ENCODE peak calls at places on chromosome 12, in four cellular contexts. One of them, this sample, is unnamed.

GRCh38 chr12:65675141-65675621 is 149.1 kb upstream of the HMGA2 start:
- DNase-seq in K562: no peak
- DNase-seq in small intestine: no peak
- DNase-seq in CD8-positive, alpha-beta memory T cell: no peak
- DNase-seq in this sample: no peak

GRCh38 chr12:15584366-15585041 is 204.7 kb downstream of the EPS8 start:
- DNase-seq in CD8-positive, alpha-beta memory T cell: no peak
- DNase-seq in K562: peak; percentile 19
- DNase-seq in small intestine: peak; percentile 57
- DNase-seq in this sample: peak; percentile 40

GRCh38 chr12:69570545-69571399 is 14.5 kb upstream of the CCT2 start:
- DNase-seq in small intestine: peak; percentile 69
- DNase-seq in CD8-positive, alpha-beta memory T cell: peak; percentile 54
- DNase-seq in K562: peak; percentile 76
- DNase-seq in this sample: no peak

GRCh38 chr12:31369712-31370521 is 44.0 kb upstream of the SINHCAF start:
- DNase-seq in small intestine: peak; percentile 69
- DNase-seq in CD8-positive, alpha-beta memory T cell: no peak
- DNase-seq in K562: no peak
- DNase-seq in this sample: no peak

GRCh38 chr12:4775936-4776335 is 55.7 kb downstream of the GALNT8 start:
- DNase-seq in small intestine: no peak
- DNase-seq in CD8-positive, alpha-beta memory T cell: no peak
- DNase-seq in K562: no peak
- DNase-seq in this sample: no peak

GRCh38 chr12:112183591-112184021 is 58.2 kb downstream of the TRAFD1 start:
- DNase-seq in small intestine: no peak
- DNase-seq in CD8-positive, alpha-beta memory T cell: no peak
- DNase-seq in K562: no peak
- DNase-seq in this sample: no peak

GRCh38 chr12:60257063-60257462 is 661.2 kb downstream of the SLC16A7 start:
- DNase-seq in small intestine: no peak
- DNase-seq in CD8-positive, alpha-beta memory T cell: no peak
- DNase-seq in K562: peak; percentile 18
- DNase-seq in this sample: no peak

GRCh38 chr12:27260746-27261145 is 16.7 kb downstream of the STK38L start:
- DNase-seq in small intestine: no peak
- DNase-seq in CD8-positive, alpha-beta memory T cell: no peak
- DNase-seq in K562: no peak
- DNase-seq in this sample: no peak

GRCh38 chr12:68352067-68352466 is 19.9 kb upstream of the MDM1 start:
- DNase-seq in K562: peak; percentile 50
- DNase-seq in CD8-positive, alpha-beta memory T cell: no peak
- DNase-seq in small intestine: no peak
- DNase-seq in this sample: no peak

GRCh38 chr12:106303202-106303820 is 778 bp downstream of the TCP11L2 start:
- DNase-seq in K562: peak; percentile 66
- DNase-seq in small intestine: peak; percentile 61
- DNase-seq in CD8-positive, alpha-beta memory T cell: peak; percentile 93
- DNase-seq in this sample: peak; percentile 99

GRCh38 chr12:109627633-109628032 is 54.0 kb downstream of the MVK start:
- DNase-seq in small intestine: no peak
- DNase-seq in K562: no peak
- DNase-seq in CD8-positive, alpha-beta memory T cell: no peak
- DNase-seq in this sample: no peak

GRCh38 chr12:131865196-131865875 is 29.1 kb upstream of the ULK1 start:
- DNase-seq in CD8-positive, alpha-beta memory T cell: no peak
- DNase-seq in small intestine: no peak
- DNase-seq in K562: no peak
- DNase-seq in this sample: no peak

GRCh38 chr12:131869871-131870418 is 24.5 kb upstream of the ULK1 start:
- DNase-seq in CD8-positive, alpha-beta memory T cell: no peak
- DNase-seq in small intestine: no peak
- DNase-seq in K562: no peak
- DNase-seq in this sample: no peak

GRCh38 chr12:131871677-131872076 is 22.7 kb upstream of the ULK1 start:
- DNase-seq in K562: no peak
- DNase-seq in CD8-positive, alpha-beta memory T cell: no peak
- DNase-seq in small intestine: no peak
- DNase-seq in this sample: no peak

GRCh38 chr12:131864469-131864868 is 30.0 kb upstream of the ULK1 start:
- DNase-seq in small intestine: no peak
- DNase-seq in CD8-positive, alpha-beta memory T cell: no peak
- DNase-seq in K562: no peak
- DNase-seq in this sample: no peak

DNA sequence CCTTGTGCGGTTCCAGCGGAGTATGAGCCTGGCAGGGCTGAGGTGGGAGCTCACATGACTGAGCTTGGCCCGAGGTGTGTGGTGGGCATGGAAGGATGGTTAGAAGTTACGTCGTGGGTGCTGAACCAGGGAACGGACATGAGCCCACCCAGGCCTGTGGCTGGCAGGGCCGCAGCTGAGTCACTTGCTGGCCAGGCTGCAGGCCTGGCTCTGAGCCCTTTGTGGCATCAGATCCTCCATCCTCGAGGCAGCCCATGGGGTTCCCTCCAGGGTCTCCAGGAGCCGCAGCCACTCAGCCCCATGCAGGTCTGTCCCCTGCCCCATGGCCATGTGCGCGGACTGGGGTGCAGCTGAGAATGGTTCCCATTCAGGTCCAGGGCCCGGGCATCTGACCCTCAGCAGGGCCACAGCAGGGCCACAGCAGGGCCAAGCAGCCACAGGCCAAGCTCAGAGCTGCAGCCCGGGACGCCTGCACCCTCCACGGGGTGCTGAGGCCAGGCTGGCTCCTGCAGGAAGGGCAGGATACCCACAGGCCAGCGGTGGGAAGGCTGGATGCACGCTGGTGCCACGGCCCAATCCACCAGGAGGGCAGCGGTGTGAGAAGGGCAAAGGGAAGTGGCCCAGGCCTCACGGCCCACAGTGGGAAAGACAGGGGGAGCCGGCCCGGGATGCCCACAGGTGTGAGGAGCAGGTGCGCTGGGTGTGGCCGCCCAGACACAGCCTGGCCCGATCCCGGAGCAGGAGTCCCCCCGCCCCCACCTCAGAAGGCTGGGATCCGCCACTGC is 26.3 kb upstream of the ULK1 start:
- DNase-seq in CD8-positive, alpha-beta memory T cell: no peak
- DNase-seq in small intestine: no peak
- DNase-seq in K562: no peak
- DNase-seq in this sample: no peak
- H3K4me1 ChIP-seq in CD8-positive, alpha-beta memory T cell: no peaks in the 10 kb centered on the region
- H3K4me1 ChIP-seq in small intestine: no peaks in the 10 kb centered on the region
- H3K4me1 ChIP-seq in K562: peaks cover 26% of the 10 kb centered on the region
- H3K4me1 ChIP-seq in this sample: no peaks in the 10 kb centered on the region

DNA sequence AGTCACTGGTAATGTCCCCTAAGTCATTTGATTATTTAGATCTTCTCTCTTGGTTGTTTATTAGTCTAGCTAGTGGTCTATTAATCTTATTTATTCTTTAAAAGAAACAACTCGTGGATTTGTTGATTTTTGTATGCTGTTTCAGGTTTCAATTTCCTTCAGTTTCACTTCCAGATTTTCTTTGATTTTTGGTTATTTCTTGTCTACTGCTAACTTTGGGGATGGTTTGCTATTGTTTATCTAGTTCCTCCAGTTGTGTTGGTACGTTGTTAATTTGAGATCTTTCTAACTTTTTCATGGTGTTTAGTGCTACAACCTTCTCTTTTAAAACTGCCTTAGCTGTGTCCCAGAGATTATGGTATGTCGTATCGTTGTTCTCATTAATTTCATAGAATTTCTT is 18.5 kb upstream of the CD69 start:
- DNase-seq in K562: no peak
- DNase-seq in small intestine: no peak
- DNase-seq in CD8-positive, alpha-beta memory T cell: no peak
- DNase-seq in this sample: no peak
- H3K27me3 ChIP-seq in K562: no peaks in the 10 kb centered on the region
- H3K27me3 ChIP-seq in small intestine: no peaks in the 10 kb centered on the region
- H3K27me3 ChIP-seq in CD8-positive, alpha-beta memory T cell: no peaks in the 10 kb centered on the region
- H3K27me3 ChIP-seq in this sample: no peaks in the 10 kb centered on the region

GRCh38 chr12:122947352-122947792 is 18.9 kb downstream of the ABCB9 start:
- DNase-seq in K562: no peak
- DNase-seq in CD8-positive, alpha-beta memory T cell: no peak
- DNase-seq in small intestine: no peak
- DNase-seq in this sample: no peak
- H3K4me1 ChIP-seq in K562: peaks cover 36% of the 10 kb centered on the region
- H3K4me1 ChIP-seq in CD8-positive, alpha-beta memory T cell: peaks cover 6% of the 10 kb centered on the region
- H3K4me1 ChIP-seq in small intestine: peaks cover 8% of the 10 kb centered on the region
- H3K4me1 ChIP-seq in this sample: no peaks in the 10 kb centered on the region

DNA sequence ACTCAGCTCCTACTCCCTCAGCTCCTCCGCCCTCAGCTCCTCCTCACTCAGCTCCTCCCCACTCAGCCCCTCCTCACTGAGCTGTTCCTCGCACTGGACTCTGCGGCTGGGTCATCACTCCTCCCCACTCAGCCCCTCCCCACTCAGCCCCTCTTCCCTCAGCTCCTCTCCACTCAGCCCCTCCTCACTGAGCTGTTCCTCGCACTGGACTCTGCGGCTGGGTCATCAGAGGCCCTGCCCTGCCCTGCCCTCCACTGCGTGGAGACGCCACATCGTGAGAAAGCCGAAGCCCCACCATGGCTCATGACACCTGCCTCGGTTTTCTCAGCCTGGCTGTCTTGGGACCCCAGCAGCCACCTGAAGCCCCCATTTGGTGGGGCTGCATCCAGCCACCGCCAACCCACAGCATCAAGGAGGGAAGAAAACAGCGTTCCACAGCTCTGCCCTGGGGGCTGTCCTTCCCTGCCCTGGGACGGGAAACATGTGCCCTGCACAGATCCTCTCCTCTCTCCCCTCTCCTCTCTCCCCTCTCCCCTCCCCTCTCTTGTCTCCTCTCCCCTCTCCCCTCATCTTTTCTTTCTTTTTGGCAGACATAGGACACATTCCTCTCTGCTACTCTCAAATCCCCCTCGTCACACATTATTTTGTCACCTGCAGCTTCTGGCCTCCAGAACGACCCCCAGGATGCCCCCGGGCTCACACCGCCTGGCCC is 17.7 kb downstream of the NOC4L start:
- DNase-seq in small intestine: no peak
- DNase-seq in CD8-positive, alpha-beta memory T cell: no peak
- DNase-seq in K562: no peak
- DNase-seq in this sample: no peak
- H3K27me3 ChIP-seq in small intestine: no peaks in the 10 kb centered on the region
- H3K27me3 ChIP-seq in CD8-positive, alpha-beta memory T cell: no peaks in the 10 kb centered on the region
- H3K27me3 ChIP-seq in K562: no peaks in the 10 kb centered on the region
- H3K27me3 ChIP-seq in this sample: no peaks in the 10 kb centered on the region

DNA sequence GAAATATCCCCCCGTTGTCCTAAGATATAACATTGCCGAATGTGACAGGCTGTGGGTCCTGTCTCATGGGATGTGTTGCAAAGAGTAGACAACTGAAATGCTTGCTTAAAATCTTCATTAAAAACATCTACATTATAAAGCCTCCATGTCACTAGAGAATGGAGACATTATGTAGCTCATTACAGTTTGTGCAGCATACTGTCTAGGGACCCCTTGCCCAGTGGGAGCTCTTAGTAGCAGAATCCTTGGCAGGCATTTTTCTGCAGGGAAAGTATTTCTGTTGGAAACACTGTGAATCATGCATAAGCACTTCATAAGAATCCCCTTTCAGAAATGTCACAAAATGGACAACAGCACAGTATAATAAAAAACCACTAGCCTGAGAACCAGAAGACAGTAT is 174.4 kb downstream of the MGAT4C start:
- DNase-seq in small intestine: no peak
- DNase-seq in K562: no peak
- DNase-seq in CD8-positive, alpha-beta memory T cell: no peak
- DNase-seq in this sample: no peak
- H3K4me1 ChIP-seq in small intestine: no peaks in the 10 kb centered on the region
- H3K4me1 ChIP-seq in K562: no peaks in the 10 kb centered on the region
- H3K4me1 ChIP-seq in CD8-positive, alpha-beta memory T cell: no peaks in the 10 kb centered on the region
- H3K4me1 ChIP-seq in this sample: no peaks in the 10 kb centered on the region

GRCh38 chr12:562634-563033 is 100.6 kb downstream of the NINJ2 start:
- DNase-seq in small intestine: no peak
- DNase-seq in CD8-positive, alpha-beta memory T cell: peak; percentile 19
- DNase-seq in K562: no peak
- DNase-seq in this sample: no peak
- H3K27me3 ChIP-seq in small intestine: no peaks in the 10 kb centered on the region
- H3K27me3 ChIP-seq in CD8-positive, alpha-beta memory T cell: no peaks in the 10 kb centered on the region
- H3K27me3 ChIP-seq in K562: peaks cover 34% of the 10 kb centered on the region
- H3K27me3 ChIP-seq in this sample: no peaks in the 10 kb centered on the region